ENCODE peak calls at places on chromosomes 7 and 10, in six cellular contexts. D is left cardiac atrium; M is choroid plexus epithelial cell; P is CD8-positive, alpha-beta T cell; H is activated CD4-positive, alpha-beta T cell treated with anti-CD3 and anti-CD28 coated beads, Interleukin-2, amount 50 U/mL, for 48 hours; A is heart right ventricle. Y is an unnamed sample.

GRCh38 chr7:130850960-130851359 is 117.0 kb upstream of the KLF14 start:
- DNase-seq in D (no peak), M (no peak), P (no peak), H (no peak), A (no peak), Y (no peak)

GRCh38 chr10:48684792-48685651 is at the start of gene WDFY4:
- DNase-seq in D (no peak), M (no peak), P (no peak), H (no peak), A (no peak), Y (no peak)

GRCh38 chr10:106935978-106936451 is 228.5 kb downstream of the SORCS1 start:
- DNase-seq in D (no peak), M (no peak), P (no peak), H (no peak), A (no peak), Y (no peak)

GRCh38 chr7:836429-836828 is 4.2 kb downstream of the SUN1 start:
- DNase-seq in D (no peak), M (peak; percentile 82), P (no peak), H (no peak), A (no peak), Y (no peak)

GRCh38 chr7:90407484-90407821 is 4.2 kb downstream of the CLDN12 start:
- DNase-seq in D (no peak), M (no peak), P (no peak), H (no peak), A (no peak), Y (no peak)

GRCh38 chr10:96512997-96513685 is 585 bp downstream of the TLL2 start:
- DNase-seq in D (peak; percentile 35), M (peak; percentile 45), P (peak; percentile 38), H (peak; percentile 51), A (no peak), Y (no peak)

GRCh38 chr10:103745264-103746247 is 109.8 kb downstream of the SH3PXD2A start:
- DNase-seq in D (no peak), M (no peak), P (peak; percentile 33), H (peak; percentile 79), A (no peak), Y (no peak)

GRCh38 chr10:44193567-44194220 is 191.2 kb downstream of the CXCL12 start:
- DNase-seq in D (no peak), M (no peak), P (no peak), H (no peak), A (no peak), Y (no peak)

GRCh38 chr7:112484671-112485097 is 3.9 kb downstream of the LSMEM1 start:
- DNase-seq in D (peak; percentile 51), M (peak; percentile 91), P (no peak), H (no peak), A (peak; percentile 45), Y (no peak)

GRCh38 chr10:52258791-52259427 is 55.2 kb upstream of the DKK1 start:
- DNase-seq in D (no peak), M (peak; percentile 44), P (no peak), H (no peak), A (no peak), Y (no peak)

GRCh38 chr7:6606866-6607583 is 8.4 kb upstream of the ZNF853 start:
- DNase-seq in D (no peak), M (no peak), P (no peak), H (no peak), A (no peak), Y (no peak)

GRCh38 chr10:84798333-84798732 is 469.9 kb downstream of the CCSER2 start:
- DNase-seq in D (no peak), M (no peak), P (no peak), H (no peak), A (no peak), Y (no peak)

Y was measured in pancreas.